ENCODE peak calls at places on chromosomes 6 and 20, in nine cellular contexts. O is H9, U is pancreas, T is small intestine, V is iPS DF 6.9, P is aorta, G is neuronal stem cell, Q is body of pancreas, Y is IMR-90. W is an unnamed sample.

GRCh38 chr6:142356271-142356938 is 54.6 kb downstream of the ADGRG6 start:
- DNase-seq in O (no peak), U (no peak), T (no peak), V (no peak), P (no peak), G (no peak), Q (no peak), Y (peak), W (no peak)

GRCh38 chr20:62511915-62512610 is 36.3 kb upstream of the GATA5 start:
- DNase-seq in O (no peak), U (no peak), T (no peak), V (no peak), P (no peak), G (no peak), Q (no peak), Y (no peak), W (no peak)

GRCh38 chr20:39988991-39989390 is 700.0 kb downstream of the MAFB start:
- DNase-seq in O (no peak), U (no peak), T (no peak), V (no peak), P (no peak), G (no peak), Q (no peak), Y (no peak), W (no peak)

GRCh38 chr6:26322645-26323482 is 42.1 kb upstream of the BTN3A2 start:
- DNase-seq in O (peak), U (no peak), T (peak), V (no peak), P (no peak), G (no peak), Q (peak), Y (peak), W (no peak)

GRCh38 chr20:48211847-48212246 is 426.6 kb upstream of the SULF2 start:
- DNase-seq in O (no peak), U (no peak), T (no peak), V (no peak), P (no peak), G (no peak), Q (no peak), Y (no peak), W (no peak)

GRCh38 chr6:111922454-111923297 is 49.4 kb upstream of the FYN start:
- DNase-seq in O (no peak), U (no peak), T (no peak), V (no peak), P (no peak), G (no peak), Q (no peak), Y (peak), W (peak)

GRCh38 chr6:25199544-25199943 is 79.6 kb upstream of the CARMIL1 start:
- DNase-seq in O (peak), U (no peak), T (no peak), V (no peak), P (no peak), G (no peak), Q (no peak), Y (no peak), W (no peak)

GRCh38 chr6:170063431-170063830 is 227.4 kb downstream of the DLL1 start:
- DNase-seq in O (no peak), U (no peak), T (no peak), V (no peak), P (peak), G (no peak), Q (no peak), Y (no peak), W (no peak)

GRCh38 chr6:143678980-143679379 is 1.2 kb downstream of the PHACTR2 start:
- DNase-seq in O (no peak), U (no peak), T (no peak), V (no peak), P (no peak), G (no peak), Q (no peak), Y (no peak), W (no peak)

GRCh38 chr6:32785781-32786533 is 22.6 kb upstream of the HLA-DQB2 start:
- DNase-seq in O (peak), U (no peak), T (peak), V (peak), P (no peak), G (peak), Q (no peak), Y (peak), W (no peak)

GRCh38 chr6:111952821-111953535 is 79.7 kb upstream of the FYN start:
- DNase-seq in O (no peak), U (no peak), T (no peak), V (no peak), P (no peak), G (no peak), Q (no peak), Y (peak), W (peak)

GRCh38 chr6:22062807-22063408 is 233.9 kb downstream of the PRL start:
- DNase-seq in O (no peak), U (no peak), T (no peak), V (no peak), P (no peak), G (no peak), Q (no peak), Y (no peak), W (peak)

GRCh38 chr6:32462609-32463008 is 22.9 kb downstream of the HLA-DRA start:
- DNase-seq in O (no peak), U (no peak), T (no peak), V (no peak), P (no peak), G (no peak), Q (no peak), Y (no peak), W (no peak)

GRCh38 chr6:166618866-166619761 is 7.9 kb downstream of the RPS6KA2 start:
- DNase-seq in O (no peak), U (no peak), T (no peak), V (no peak), P (no peak), G (no peak), Q (no peak), Y (peak), W (no peak)

GRCh38 chr20:16385891-16386290 is 187.4 kb downstream of the KIF16B start:
- DNase-seq in O (no peak), U (no peak), T (no peak), V (no peak), P (no peak), G (no peak), Q (no peak), Y (no peak), W (no peak)

GRCh38 chr20:31566658-31567379 is 38.3 kb upstream of the ID1 start:
- DNase-seq in O (peak), U (peak), T (peak), V (no peak), P (no peak), G (no peak), Q (no peak), Y (no peak), W (no peak)

GRCh38 chr6:132750455-132751248 is 7.1 kb downstream of the VNN2 start:
- DNase-seq in O (no peak), U (no peak), T (peak), V (no peak), P (no peak), G (no peak), Q (no peak), Y (no peak), W (no peak)

GRCh38 chr6:89260310-89260709 is 43.2 kb upstream of the GABRR1 start:
- DNase-seq in O (no peak), U (no peak), T (no peak), V (no peak), P (no peak), G (no peak), Q (no peak), Y (no peak), W (no peak)

GRCh38 chr20:49685161-49685601 is 28.5 kb downstream of the B4GALT5 start:
- DNase-seq in O (no peak), U (no peak), T (no peak), V (no peak), P (no peak), G (no peak), Q (no peak), Y (no peak), W (no peak)
- H3K27ac ChIP-seq in O (no peak), U (peak), T (no peak), V (no peak), P (no peak), G (no peak), Q (no peak), Y (peak), W (peak)

GRCh38 chr6:156995502-156995901 is 218.3 kb downstream of the ARID1B start:
- DNase-seq in O (no peak), U (no peak), T (no peak), V (no peak), P (no peak), G (no peak), Q (no peak), Y (no peak), W (no peak)

GRCh38 chr6:157001716-157002115 is 224.5 kb downstream of the ARID1B start:
- DNase-seq in O (no peak), U (no peak), T (no peak), V (no peak), P (no peak), G (no peak), Q (no peak), Y (no peak), W (no peak)

GRCh38 chr6:156999762-157000161 is 222.6 kb downstream of the ARID1B start:
- DNase-seq in O (no peak), U (no peak), T (no peak), V (no peak), P (no peak), G (no peak), Q (no peak), Y (no peak), W (no peak)

GRCh38 chr6:156996265-156996664 is 219.1 kb downstream of the ARID1B start:
- DNase-seq in O (no peak), U (no peak), T (no peak), V (no peak), P (no peak), G (no peak), Q (no peak), Y (no peak), W (no peak)

DNA sequence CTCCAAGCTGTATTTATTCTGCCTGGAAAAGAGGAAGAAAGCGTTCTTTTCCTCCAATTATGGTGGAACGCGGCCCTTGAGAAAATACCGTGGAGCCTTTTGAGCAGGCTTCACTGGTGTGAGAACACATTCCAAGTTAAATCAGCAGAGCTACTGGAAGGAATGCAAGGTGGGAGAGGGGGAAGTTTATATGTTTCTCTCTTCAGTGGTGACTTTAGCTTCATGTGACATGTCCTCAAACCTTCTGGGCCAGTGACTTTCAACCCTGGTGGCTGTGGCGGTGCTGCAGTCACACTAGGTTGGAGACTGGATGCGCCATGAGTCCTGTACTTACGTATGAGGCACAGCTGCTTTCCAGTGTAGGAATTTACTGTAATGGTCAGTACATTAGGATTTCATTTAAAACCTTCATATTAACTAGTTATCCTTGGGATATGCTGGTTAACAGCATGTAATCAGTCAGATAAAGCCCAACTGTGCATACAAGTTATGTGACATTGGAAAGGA is 221.7 kb downstream of the ARID1B start:
- DNase-seq in O (no peak), U (no peak), T (no peak), V (no peak), P (no peak), G (no peak), Q (no peak), Y (no peak), W (no peak)
- H3K27ac ChIP-seq in O (no peak), U (no peak), T (no peak), V (no peak), P (no peak), G (no peak), Q (no peak), Y (no peak), W (no peak)

GRCh38 chr20:52763321-52763853 is 208.8 kb upstream of the TSHZ2 start:
- DNase-seq in O (no peak), U (no peak), T (no peak), V (no peak), P (no peak), G (no peak), Q (no peak), Y (no peak), W (no peak)

GRCh38 chr20:52761867-52762266 is 210.3 kb upstream of the TSHZ2 start:
- DNase-seq in O (no peak), U (no peak), T (no peak), V (no peak), P (no peak), G (no peak), Q (no peak), Y (no peak), W (no peak)

GRCh38 chr20:52768649-52769048 is 203.5 kb upstream of the TSHZ2 start:
- DNase-seq in O (no peak), U (no peak), T (no peak), V (no peak), P (no peak), G (no peak), Q (no peak), Y (no peak), W (no peak)

GRCh38 chr20:52766645-52767435 is 205.3 kb upstream of the TSHZ2 start:
- DNase-seq in O (no peak), U (no peak), T (no peak), V (no peak), P (no peak), G (no peak), Q (no peak), Y (no peak), W (no peak)
- H3K27ac ChIP-seq in O (no peak), U (no peak), T (no peak), V (no peak), P (no peak), G (no peak), Q (no peak), Y (no peak), W (no peak)

DNA sequence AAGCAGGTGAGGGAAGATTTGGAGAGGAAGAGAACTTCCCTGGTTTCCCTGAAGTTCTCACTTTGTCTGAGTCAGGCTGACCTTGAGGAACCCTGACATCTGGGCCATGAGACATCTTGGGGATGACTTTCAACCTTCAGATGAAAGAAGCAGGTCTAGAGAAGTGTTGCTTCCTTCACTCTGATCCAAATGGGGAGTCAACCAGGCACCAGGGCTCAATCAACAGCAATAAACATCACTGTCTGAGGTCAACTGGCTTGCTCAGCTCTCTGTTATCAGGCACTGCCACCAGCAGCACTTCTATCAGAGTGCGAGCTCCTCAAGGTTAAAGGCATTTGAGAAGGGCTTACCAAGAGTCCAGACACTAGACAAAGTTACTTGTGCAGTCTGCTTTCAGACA is 6.3 kb downstream of the ACOT8 start:
- DNase-seq in O (no peak), U (no peak), T (peak), V (no peak), P (no peak), G (no peak), Q (no peak), Y (no peak), W (no peak)
- H3K27ac ChIP-seq in O (no peak), U (no peak), T (no peak), V (no peak), P (no peak), G (no peak), Q (no peak), Y (no peak), W (no peak)

DNA sequence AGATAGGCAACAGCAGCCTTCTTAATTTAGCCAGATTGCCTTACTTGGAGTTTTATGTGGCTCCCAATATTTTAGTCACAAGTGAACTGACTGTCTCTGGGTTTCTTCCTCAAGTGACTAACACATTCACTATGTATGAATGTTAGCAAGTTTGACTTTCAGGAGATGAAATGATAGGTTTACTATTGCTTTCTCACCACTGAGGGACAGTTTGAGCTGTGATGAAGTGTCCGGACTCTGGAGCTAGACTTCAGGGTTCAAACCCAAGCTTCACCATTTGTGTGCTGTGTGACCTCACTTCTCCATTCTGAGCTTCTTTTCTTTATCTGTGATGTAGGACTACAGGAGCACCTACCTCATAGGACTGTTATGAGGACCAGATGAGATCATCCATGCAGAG is 8.2 kb downstream of the DHX35 start:
- DNase-seq in O (no peak), U (no peak), T (peak), V (no peak), P (no peak), G (no peak), Q (no peak), Y (peak), W (peak)
- H3K27ac ChIP-seq in O (no peak), U (no peak), T (peak), V (no peak), P (no peak), G (no peak), Q (no peak), Y (peak), W (peak)

DNA sequence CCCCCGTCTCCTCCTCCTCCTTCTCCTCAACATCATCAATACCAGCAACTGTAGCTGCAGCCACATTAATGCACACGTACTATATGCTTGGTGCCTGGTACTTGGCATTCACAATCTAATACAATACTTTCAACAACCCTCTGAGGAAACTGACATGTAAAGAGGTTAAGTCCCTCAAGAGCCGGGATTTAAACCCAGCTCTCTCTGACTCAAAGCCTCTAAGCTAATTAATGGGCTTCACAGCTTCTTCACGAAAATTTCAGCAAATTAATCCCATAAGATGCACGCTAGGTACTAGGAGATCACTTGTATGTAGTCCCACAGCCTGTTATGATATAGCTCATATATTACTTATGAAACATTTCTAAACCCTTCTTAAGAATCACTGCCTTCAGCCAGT is 73.1 kb upstream of the IPCEF1 start:
- DNase-seq in O (no peak), U (no peak), T (no peak), V (no peak), P (no peak), G (no peak), Q (no peak), Y (no peak), W (no peak)
- H3K27ac ChIP-seq in O (no peak), U (peak), T (no peak), V (no peak), P (no peak), G (no peak), Q (no peak), Y (no peak), W (no peak)

GRCh38 chr6:127517698-127518097 is 1.4 kb downstream of the MTCL3 start:
- DNase-seq in O (no peak), U (no peak), T (no peak), V (no peak), P (no peak), G (no peak), Q (no peak), Y (no peak), W (no peak)
- H3K27ac ChIP-seq in O (no peak), U (no peak), T (no peak), V (no peak), P (no peak), G (no peak), Q (no peak), Y (no peak), W (no peak)

GRCh38 chr6:45437441-45437820 is 59.7 kb upstream of the SUPT3H start:
- DNase-seq in O (no peak), U (no peak), T (no peak), V (no peak), P (no peak), G (no peak), Q (no peak), Y (no peak), W (no peak)
- H3K27ac ChIP-seq in O (no peak), U (peak), T (peak), V (no peak), P (no peak), G (no peak), Q (peak), Y (peak), W (peak)

DNA sequence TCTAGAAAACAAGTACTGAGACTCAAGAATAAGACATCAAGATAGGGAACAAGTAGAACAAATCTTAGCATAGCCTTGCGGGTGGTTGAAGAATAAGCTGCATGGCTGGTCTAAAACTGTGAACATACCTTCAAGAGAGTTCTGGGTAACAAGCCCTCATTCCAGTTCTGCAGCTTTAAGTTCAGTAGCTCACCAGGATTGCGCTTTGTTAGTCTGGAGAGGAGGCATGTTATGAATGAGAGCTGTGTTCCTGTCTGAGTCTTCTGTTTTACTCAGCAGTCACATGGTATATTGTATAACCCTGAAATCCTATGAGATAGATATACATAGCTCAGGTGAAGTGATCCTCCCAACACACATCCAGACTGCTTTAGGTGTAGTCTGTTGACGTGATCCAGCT is 406.6 kb upstream of the IRAK1BP1 start:
- DNase-seq in O (no peak), U (no peak), T (no peak), V (no peak), P (no peak), G (no peak), Q (no peak), Y (no peak), W (peak)
- H3K27ac ChIP-seq in O (no peak), U (no peak), T (no peak), V (no peak), P (no peak), G (no peak), Q (no peak), Y (no peak), W (peak)

W was measured in epithelial cell of prostate.